ENCODE peak calls at places on chromosomes 11 and 22, in seven cellular contexts. D is effector memory CD4-positive, alpha-beta T cell; I is fibroblast of lung; G is A549; N is mesenchymal stem cell; A is lower lobe of right lung; E is body of pancreas. L is an unnamed sample.

GRCh38 chr11:33912405-33913361 is 20.8 kb upstream of the LMO2 start:
- DNase-seq in I (peak; percentile 87), A (no peak), E (no peak), G (peak; percentile 41), D (no peak), N (peak; percentile 91), L (no peak)

GRCh38 chr11:92224394-92225205 is at the start of gene FAT3:
- DNase-seq in E (no peak), G (peak; percentile 37), N (peak; percentile 52), A (peak; percentile 39), D (no peak), I (peak; percentile 70), L (no peak)

GRCh38 chr22:38925571-38926041 is 31.8 kb upstream of the APOBEC3A start:
- DNase-seq in N (no peak), A (no peak), G (no peak), D (no peak), E (no peak), I (peak; percentile 3), L (no peak)

GRCh38 chr22:41401781-41402648 is 20.3 kb downstream of the TEF start:
- DNase-seq in G (peak; percentile 57), A (peak; percentile 81), I (peak; percentile 90), D (no peak), E (peak; percentile 88), N (peak; percentile 12), L (no peak)

GRCh38 chr11:67050139-67050538 is 6.5 kb upstream of the RHOD start:
- DNase-seq in D (no peak), G (no peak), I (no peak), E (no peak), A (no peak), N (no peak), L (no peak)

GRCh38 chr11:66619080-66619554 is 2.7 kb downstream of the RBM14 start:
- DNase-seq in A (no peak), N (peak; percentile 96), D (peak; percentile 30), G (no peak), I (peak; percentile 54), E (no peak), L (peak; percentile 88)

GRCh38 chr11:11036185-11037161 is 178.6 kb upstream of the ZBED5 start:
- DNase-seq in N (peak; percentile 52), G (peak; percentile 31), I (peak; percentile 74), E (peak; percentile 46), A (no peak), D (no peak), L (peak; percentile 53)

GRCh38 chr11:95922099-95922498 is 1.8 kb downstream of the MTMR2 start:
- DNase-seq in I (no peak), A (no peak), E (no peak), D (no peak), G (no peak), N (peak; percentile 32), L (no peak)

GRCh38 chr11:1837171-1838076 is 1.4 kb upstream of the TNNI2 start:
- DNase-seq in D (peak; percentile 50), E (peak; percentile 68), G (peak; percentile 70), I (peak; percentile 72), A (peak; percentile 74), N (peak; percentile 62), L (peak; percentile 73)

GRCh38 chr11:29518389-29519174 is 498.2 kb downstream of the KCNA4 start:
- DNase-seq in E (no peak), G (no peak), A (peak; percentile 60), N (peak; percentile 11), I (no peak), D (no peak), L (no peak)

GRCh38 chr22:37266581-37267127 is 15.7 kb upstream of the CYTH4 start:
- DNase-seq in N (no peak), I (no peak), A (peak; percentile 48), E (no peak), D (no peak), G (no peak), L (no peak)

GRCh38 chr11:36065436-36065835 is 121.6 kb downstream of the LDLRAD3 start:
- DNase-seq in A (no peak), I (no peak), D (no peak), E (no peak), G (no peak), N (peak; percentile 29), L (no peak)

GRCh38 chr11:69744435-69744834 is 30.7 kb downstream of the FGF4 start:
- DNase-seq in E (no peak), A (no peak), N (peak; percentile 91), I (peak; percentile 93), D (no peak), G (no peak), L (no peak)

GRCh38 chr11:117584056-117584830 is 212.8 kb downstream of the DSCAML1 start:
- DNase-seq in N (no peak), G (no peak), E (no peak), I (no peak), D (no peak), A (no peak), L (no peak)

GRCh38 chr11:60914620-60915249 is 777 bp downstream of the TMEM109 start:
- DNase-seq in D (no peak), N (peak; percentile 58), A (no peak), I (peak; percentile 31), G (peak; percentile 48), E (no peak), L (peak; percentile 32)

GRCh38 chr11:102983491-102983890 is 28.0 kb upstream of the MMP13 start:
- DNase-seq in D (no peak), G (no peak), I (peak; percentile 59), N (no peak), A (no peak), E (no peak), L (no peak)

GRCh38 chr22:39242809-39243442 is 1.9 kb downstream of the PDGFB start:
- DNase-seq in A (no peak), I (no peak), E (peak; percentile 75), N (peak; percentile 58), G (no peak), D (peak; percentile 21), L (peak; percentile 64)

GRCh38 chr11:94785509-94785908 is 17.4 kb downstream of the AMOTL1 start:
- DNase-seq in E (no peak), I (no peak), D (no peak), A (no peak), G (no peak), N (no peak), L (no peak)

GRCh38 chr11:72225411-72225951 is 914 bp downstream of the INPPL1 start:
- DNase-seq in I (no peak), G (no peak), N (no peak), E (no peak), A (peak; percentile 43), D (no peak), L (peak; percentile 59)

GRCh38 chr11:34404280-34404679 is 34.5 kb upstream of the CAT start:
- DNase-seq in N (no peak), G (no peak), E (no peak), D (no peak), I (no peak), A (no peak), L (no peak)

DNA sequence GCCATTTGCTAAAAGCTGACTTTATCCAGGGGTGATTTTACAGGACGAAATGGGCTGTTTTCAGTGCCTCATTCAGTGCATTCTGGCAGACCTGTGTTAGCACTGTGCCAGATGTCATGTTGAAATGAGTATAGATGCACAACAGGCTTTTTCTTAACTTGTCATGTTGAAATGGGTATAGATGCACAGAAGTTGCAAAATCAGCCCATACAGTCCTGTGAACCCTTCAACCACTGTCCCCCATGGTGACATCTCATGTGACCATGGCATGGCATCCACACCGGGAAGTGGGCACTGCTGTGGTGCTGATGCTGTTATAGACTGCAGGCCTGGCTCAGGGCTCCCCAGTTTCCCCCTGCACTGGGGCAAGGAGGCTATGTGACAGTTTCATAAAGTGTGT is 2.5 kb downstream of the TALDO1 start:
- DNase-seq in D (no peak), A (peak; percentile 71), N (no peak), E (no peak), G (no peak), I (no peak), L (no peak)
- H3K27ac ChIP-seq in D (no peak overlapping the region), A (no peak overlapping the region), N (no peak overlapping the region), E (no peak overlapping the region), G (peak overlapping the region; percentile 97), I (no peak overlapping the region), L (no peak overlapping the region)

DNA sequence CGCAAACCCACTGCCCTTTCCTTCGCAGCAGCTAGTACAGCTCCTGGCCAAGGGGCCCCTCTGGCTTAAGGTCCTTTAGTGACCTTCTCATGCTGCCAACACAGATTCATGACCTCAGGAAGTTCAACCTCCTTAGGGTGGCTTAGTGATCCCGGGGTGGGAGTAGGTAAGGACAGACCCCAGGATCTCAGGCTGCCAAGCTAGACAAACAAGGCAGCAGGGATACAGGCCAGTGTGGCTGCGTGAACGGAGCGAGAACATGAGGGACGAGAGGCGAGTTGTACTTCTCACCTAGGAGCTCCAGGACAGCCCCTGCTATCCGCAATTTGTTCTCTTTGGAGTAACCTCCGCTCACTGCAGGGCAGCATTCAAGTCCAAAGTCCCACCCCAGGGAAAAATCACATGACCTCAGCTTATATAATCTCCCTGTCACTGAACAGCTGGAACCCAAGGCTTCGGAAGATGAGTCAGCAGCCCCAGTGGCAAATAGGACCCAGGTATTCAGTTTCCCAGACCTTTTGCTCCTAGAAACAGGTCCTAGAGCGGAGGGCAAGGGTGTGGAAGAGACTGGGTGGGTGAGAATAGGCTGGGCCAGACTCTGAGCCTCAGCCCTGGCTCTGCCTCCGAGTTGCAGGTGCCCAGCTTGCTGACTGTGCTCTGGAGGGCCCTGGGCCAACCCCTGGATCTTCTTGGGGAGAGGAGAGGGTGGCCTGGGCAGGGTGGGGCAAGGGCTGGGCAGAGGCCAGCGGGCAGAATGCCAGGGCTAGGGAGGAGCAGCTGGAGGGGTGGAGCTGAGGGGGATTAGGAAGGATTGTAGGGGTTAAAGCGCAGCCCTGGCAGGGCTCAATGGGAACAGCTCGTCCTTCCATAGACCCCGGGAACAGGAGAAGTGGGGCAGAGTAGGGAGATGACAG is 13.1 kb downstream of the USP2 start:
- DNase-seq in N (peak; percentile 48), E (peak; percentile 73), D (no peak), G (no peak), I (peak; percentile 59), A (no peak), L (no peak)
- H3K4me1 ChIP-seq in N (peaks cover 14% of the 10 kb centered on the region), E (peaks cover 74% of the 10 kb centered on the region), D (peaks cover 12% of the 10 kb centered on the region), G (peaks cover 49% of the 10 kb centered on the region), I (peaks cover 22% of the 10 kb centered on the region), A (peaks cover 38% of the 10 kb centered on the region), L (peaks cover 20% of the 10 kb centered on the region)

DNA sequence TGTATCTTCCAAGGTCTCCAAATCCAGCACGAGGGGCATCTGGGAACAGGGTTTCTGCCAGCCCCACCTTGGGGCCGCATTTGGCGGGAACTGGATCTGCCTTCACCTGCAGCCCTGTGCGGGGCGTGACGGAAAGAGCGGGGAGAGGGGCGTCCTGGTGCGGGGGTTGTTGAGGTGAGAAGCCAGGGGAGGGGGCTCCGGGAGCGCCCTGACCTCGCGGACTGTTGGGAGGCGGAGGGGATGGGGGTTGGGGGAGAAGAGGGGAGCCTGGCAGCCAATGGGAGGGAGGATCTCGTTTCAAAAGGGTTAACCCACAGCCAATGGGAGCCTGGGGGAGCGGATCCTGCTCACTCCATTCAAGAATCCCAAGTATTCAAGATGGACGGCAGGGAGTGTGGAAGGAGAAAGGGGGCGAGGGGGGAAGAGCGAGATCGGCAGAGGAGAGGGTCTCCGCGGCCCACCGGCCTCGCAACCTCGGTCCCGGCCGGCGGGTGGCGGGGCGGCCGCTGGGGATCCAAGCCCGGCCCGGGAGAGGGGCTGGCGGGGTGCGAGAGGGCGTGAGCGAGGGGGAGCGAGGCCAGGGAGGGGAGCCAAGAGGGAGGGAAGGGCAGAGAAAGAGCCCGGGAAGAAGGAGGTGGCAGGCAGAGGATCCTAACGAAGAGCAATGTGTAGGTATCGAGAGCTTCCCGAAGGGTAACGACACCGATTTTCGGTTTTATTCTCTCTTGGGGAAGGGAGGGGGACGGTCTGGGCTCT is 11.5 kb downstream of the YPEL4 start:
- DNase-seq in G (peak; percentile 99), A (peak; percentile 72), E (peak; percentile 50), N (peak; percentile 90), D (no peak), I (peak; percentile 84), L (no peak)
- H3K27ac ChIP-seq in G (peak overlapping the region; percentile 99), A (peak overlapping the region; percentile 84), E (peak overlapping the region; percentile 50), N (peak overlapping the region; percentile 92), D (no peak overlapping the region), I (peak overlapping the region; percentile 93), L (no peak overlapping the region)

GRCh38 chr11:45806937-45807791 is 2.2 kb downstream of the SLC35C1 start:
- DNase-seq in E (no peak), I (no peak), D (no peak), N (no peak), G (no peak), A (no peak), L (no peak)
- H3K4me1 ChIP-seq in E (peaks cover 40% of the 10 kb centered on the region), I (peaks cover 7% of the 10 kb centered on the region), D (peaks cover 29% of the 10 kb centered on the region), N (peaks cover 21% of the 10 kb centered on the region), G (peaks cover 23% of the 10 kb centered on the region), A (peaks cover 40% of the 10 kb centered on the region), L (peaks cover 54% of the 10 kb centered on the region)